ENCODE peak calls at places on chromosomes 3 and 15, in nine cellular contexts. One of them, this sample, is unnamed.

GRCh38 chr15:71275098-71275497 is 159.8 kb downstream of the THSD4 start:
- DNase-seq in SK-N-SH: no peak
- DNase-seq in AG10803: peak; percentile 45
- DNase-seq in PC-9: peak; percentile 48
- DNase-seq in mucosa of descending colon: no peak
- DNase-seq in A549: no peak
- DNase-seq in tibial artery: no peak
- DNase-seq in AG04449: no peak
- DNase-seq in mammary epithelial cell: peak; percentile 62
- DNase-seq in this sample: no peak

GRCh38 chr3:108006077-108006675 is 84.7 kb downstream of the CD47 start:
- DNase-seq in SK-N-SH: peak; percentile 21
- DNase-seq in AG10803: peak; percentile 27
- DNase-seq in PC-9: peak; percentile 86
- DNase-seq in mucosa of descending colon: peak; percentile 88
- DNase-seq in A549: no peak
- DNase-seq in tibial artery: no peak
- DNase-seq in AG04449: no peak
- DNase-seq in mammary epithelial cell: peak; percentile 94
- DNase-seq in this sample: no peak

GRCh38 chr3:45306406-45307008 is 80.4 kb upstream of the TMEM158 start:
- DNase-seq in SK-N-SH: no peak
- DNase-seq in AG10803: no peak
- DNase-seq in PC-9: no peak
- DNase-seq in mucosa of descending colon: no peak
- DNase-seq in A549: no peak
- DNase-seq in tibial artery: no peak
- DNase-seq in AG04449: no peak
- DNase-seq in mammary epithelial cell: no peak
- DNase-seq in this sample: no peak

GRCh38 chr3:184277366-184277765 is 1.5 kb downstream of the ECE2 start:
- DNase-seq in SK-N-SH: no peak
- DNase-seq in AG10803: no peak
- DNase-seq in PC-9: no peak
- DNase-seq in mucosa of descending colon: no peak
- DNase-seq in A549: no peak
- DNase-seq in tibial artery: no peak
- DNase-seq in AG04449: no peak
- DNase-seq in mammary epithelial cell: no peak
- DNase-seq in this sample: no peak

GRCh38 chr3:113264249-113264648 is 52.9 kb downstream of the BOC start:
- DNase-seq in SK-N-SH: no peak
- DNase-seq in AG10803: no peak
- DNase-seq in PC-9: no peak
- DNase-seq in mucosa of descending colon: no peak
- DNase-seq in A549: no peak
- DNase-seq in tibial artery: no peak
- DNase-seq in AG04449: no peak
- DNase-seq in mammary epithelial cell: no peak
- DNase-seq in this sample: no peak

GRCh38 chr15:28037969-28038640 is 61.0 kb downstream of the OCA2 start:
- DNase-seq in SK-N-SH: no peak
- DNase-seq in AG10803: no peak
- DNase-seq in PC-9: no peak
- DNase-seq in mucosa of descending colon: no peak
- DNase-seq in A549: no peak
- DNase-seq in tibial artery: no peak
- DNase-seq in AG04449: no peak
- DNase-seq in mammary epithelial cell: no peak
- DNase-seq in this sample: no peak

GRCh38 chr3:42728668-42729364 is 26.2 kb upstream of the HHATL start:
- DNase-seq in SK-N-SH: no peak
- DNase-seq in AG10803: no peak
- DNase-seq in PC-9: no peak
- DNase-seq in mucosa of descending colon: no peak
- DNase-seq in A549: no peak
- DNase-seq in tibial artery: no peak
- DNase-seq in AG04449: no peak
- DNase-seq in mammary epithelial cell: no peak
- DNase-seq in this sample: peak; percentile 56

GRCh38 chr3:48459331-48459730 is 12.8 kb downstream of the ATRIP start:
- DNase-seq in SK-N-SH: no peak
- DNase-seq in AG10803: no peak
- DNase-seq in PC-9: no peak
- DNase-seq in mucosa of descending colon: no peak
- DNase-seq in A549: no peak
- DNase-seq in tibial artery: no peak
- DNase-seq in AG04449: no peak
- DNase-seq in mammary epithelial cell: peak; percentile 30
- DNase-seq in this sample: no peak

GRCh38 chr3:69999191-70000027 is at the start of gene SAMMSON:
- DNase-seq in SK-N-SH: no peak
- DNase-seq in AG10803: peak; percentile 4
- DNase-seq in PC-9: no peak
- DNase-seq in mucosa of descending colon: no peak
- DNase-seq in A549: no peak
- DNase-seq in tibial artery: no peak
- DNase-seq in AG04449: no peak
- DNase-seq in mammary epithelial cell: no peak
- DNase-seq in this sample: no peak

GRCh38 chr15:51336011-51336410 is 2.4 kb downstream of the CYP19A1 start:
- DNase-seq in SK-N-SH: no peak
- DNase-seq in AG10803: no peak
- DNase-seq in PC-9: no peak
- DNase-seq in mucosa of descending colon: no peak
- DNase-seq in A549: no peak
- DNase-seq in tibial artery: peak; percentile 58
- DNase-seq in AG04449: no peak
- DNase-seq in mammary epithelial cell: no peak
- DNase-seq in this sample: no peak

GRCh38 chr15:80923668-80924067 is 66.0 kb downstream of the MESD start:
- DNase-seq in SK-N-SH: no peak
- DNase-seq in AG10803: no peak
- DNase-seq in PC-9: no peak
- DNase-seq in mucosa of descending colon: no peak
- DNase-seq in A549: no peak
- DNase-seq in tibial artery: no peak
- DNase-seq in AG04449: no peak
- DNase-seq in mammary epithelial cell: peak; percentile 55
- DNase-seq in this sample: no peak

GRCh38 chr3:59862686-59863085 is 812.9 kb upstream of the CFAP20DC start:
- DNase-seq in SK-N-SH: no peak
- DNase-seq in AG10803: peak; percentile 7
- DNase-seq in PC-9: peak; percentile 4
- DNase-seq in mucosa of descending colon: no peak
- DNase-seq in A549: peak; percentile 0
- DNase-seq in tibial artery: no peak
- DNase-seq in AG04449: no peak
- DNase-seq in mammary epithelial cell: peak; percentile 32
- DNase-seq in this sample: no peak

GRCh38 chr3:146664403-146664802 is 59.3 kb upstream of the PLSCR5 start:
- DNase-seq in SK-N-SH: no peak
- DNase-seq in AG10803: no peak
- DNase-seq in PC-9: no peak
- DNase-seq in mucosa of descending colon: no peak
- DNase-seq in A549: no peak
- DNase-seq in tibial artery: no peak
- DNase-seq in AG04449: no peak
- DNase-seq in mammary epithelial cell: no peak
- DNase-seq in this sample: no peak

GRCh38 chr15:82832601-82833209 is 23.3 kb downstream of the WHAMM start:
- DNase-seq in SK-N-SH: no peak
- DNase-seq in AG10803: peak; percentile 87
- DNase-seq in PC-9: peak; percentile 51
- DNase-seq in mucosa of descending colon: no peak
- DNase-seq in A549: peak; percentile 87
- DNase-seq in tibial artery: no peak
- DNase-seq in AG04449: peak; percentile 53
- DNase-seq in mammary epithelial cell: peak; percentile 94
- DNase-seq in this sample: no peak

GRCh38 chr3:148202386-148202785 is 495.3 kb upstream of the AGTR1 start:
- DNase-seq in SK-N-SH: no peak
- DNase-seq in AG10803: no peak
- DNase-seq in PC-9: no peak
- DNase-seq in mucosa of descending colon: no peak
- DNase-seq in A549: no peak
- DNase-seq in tibial artery: no peak
- DNase-seq in AG04449: no peak
- DNase-seq in mammary epithelial cell: no peak
- DNase-seq in this sample: no peak

GRCh38 chr15:40112789-40113188 is 4.1 kb upstream of the BMF start:
- DNase-seq in SK-N-SH: no peak
- DNase-seq in AG10803: no peak
- DNase-seq in PC-9: no peak
- DNase-seq in mucosa of descending colon: no peak
- DNase-seq in A549: no peak
- DNase-seq in tibial artery: no peak
- DNase-seq in AG04449: no peak
- DNase-seq in mammary epithelial cell: no peak
- DNase-seq in this sample: no peak

GRCh38 chr3:136068708-136069107 is 103.2 kb downstream of the PPP2R3A start:
- DNase-seq in SK-N-SH: no peak
- DNase-seq in AG10803: peak; percentile 85
- DNase-seq in PC-9: no peak
- DNase-seq in mucosa of descending colon: no peak
- DNase-seq in A549: no peak
- DNase-seq in tibial artery: no peak
- DNase-seq in AG04449: peak; percentile 45
- DNase-seq in mammary epithelial cell: no peak
- DNase-seq in this sample: no peak

GRCh38 chr3:53881691-53882593 is at the start of gene ACTR8:
- DNase-seq in SK-N-SH: peak; percentile 97
- DNase-seq in AG10803: peak; percentile 77
- DNase-seq in PC-9: peak; percentile 85
- DNase-seq in mucosa of descending colon: peak; percentile 84
- DNase-seq in A549: peak; percentile 52
- DNase-seq in tibial artery: peak; percentile 90
- DNase-seq in AG04449: no peak
- DNase-seq in mammary epithelial cell: peak; percentile 60
- DNase-seq in this sample: peak; percentile 96

GRCh38 chr15:23569513-23569912 is 4.0 kb downstream of the MKRN3 start:
- DNase-seq in SK-N-SH: no peak
- DNase-seq in AG10803: peak; percentile 3
- DNase-seq in PC-9: no peak
- DNase-seq in mucosa of descending colon: no peak
- DNase-seq in A549: no peak
- DNase-seq in tibial artery: no peak
- DNase-seq in AG04449: no peak
- DNase-seq in mammary epithelial cell: no peak
- DNase-seq in this sample: no peak

GRCh38 chr3:42301446-42302175 is 35.6 kb upstream of the CCK start:
- DNase-seq in SK-N-SH: no peak
- DNase-seq in AG10803: no peak
- DNase-seq in PC-9: no peak
- DNase-seq in mucosa of descending colon: no peak
- DNase-seq in A549: no peak
- DNase-seq in tibial artery: no peak
- DNase-seq in AG04449: no peak
- DNase-seq in mammary epithelial cell: no peak
- DNase-seq in this sample: no peak

GRCh38 chr3:184540777-184541681 is 20.6 kb upstream of the EPHB3 start:
- DNase-seq in SK-N-SH: no peak
- DNase-seq in AG10803: no peak
- DNase-seq in PC-9: peak; percentile 90
- DNase-seq in mucosa of descending colon: peak; percentile 94
- DNase-seq in A549: peak; percentile 36
- DNase-seq in tibial artery: no peak
- DNase-seq in AG04449: no peak
- DNase-seq in mammary epithelial cell: peak; percentile 69
- DNase-seq in this sample: peak; percentile 72

GRCh38 chr3:82707035-82707434 is 945.6 kb upstream of the GBE1 start:
- DNase-seq in SK-N-SH: no peak
- DNase-seq in AG10803: no peak
- DNase-seq in PC-9: peak; percentile 7
- DNase-seq in mucosa of descending colon: no peak
- DNase-seq in A549: no peak
- DNase-seq in tibial artery: no peak
- DNase-seq in AG04449: no peak
- DNase-seq in mammary epithelial cell: peak; percentile 5
- DNase-seq in this sample: no peak

GRCh38 chr3:169809230-169809795 is 3.4 kb upstream of the LRRIQ4 start:
- DNase-seq in SK-N-SH: no peak
- DNase-seq in AG10803: no peak
- DNase-seq in PC-9: no peak
- DNase-seq in mucosa of descending colon: no peak
- DNase-seq in A549: no peak
- DNase-seq in tibial artery: no peak
- DNase-seq in AG04449: no peak
- DNase-seq in mammary epithelial cell: no peak
- DNase-seq in this sample: no peak
- TF ChIP-seq CTCF in SK-N-SH: no peak
- TF ChIP-seq CTCF in AG10803: no peak
- TF ChIP-seq CTCF in PC-9: no peak
- TF ChIP-seq CTCF in mucosa of descending colon: no peak
- TF ChIP-seq CTCF in A549: no peak
- TF ChIP-seq CTCF in tibial artery: no peak
- TF ChIP-seq CTCF in AG04449: no peak
- TF ChIP-seq CTCF in mammary epithelial cell: no peak
- TF ChIP-seq CTCF in this sample: no peak

DNA sequence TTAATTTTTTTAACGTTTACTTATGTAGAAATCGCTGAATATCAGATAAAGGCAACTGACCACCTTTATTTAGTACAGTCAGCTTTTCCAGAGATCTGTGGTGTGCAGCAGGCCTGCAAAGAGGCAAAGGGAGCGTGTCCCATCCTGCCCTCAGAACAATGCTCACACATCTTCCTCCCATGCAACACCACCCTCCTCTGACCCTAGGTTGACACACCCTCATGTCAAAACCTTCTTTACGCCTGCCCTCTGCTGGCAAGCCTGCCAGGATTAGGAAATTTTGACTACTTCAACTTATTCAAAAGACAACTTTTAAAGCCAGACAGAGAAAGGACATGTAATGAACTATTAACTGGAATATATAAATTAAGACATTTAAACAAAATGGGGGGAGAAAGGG is 513.7 kb downstream of the FOXP1 start:
- DNase-seq in SK-N-SH: peak; percentile 56
- DNase-seq in AG10803: peak; percentile 45
- DNase-seq in PC-9: peak; percentile 20
- DNase-seq in mucosa of descending colon: peak; percentile 86
- DNase-seq in A549: peak; percentile 57
- DNase-seq in tibial artery: peak; percentile 83
- DNase-seq in AG04449: no peak
- DNase-seq in mammary epithelial cell: peak; percentile 96
- DNase-seq in this sample: no peak
- TF ChIP-seq CTCF in SK-N-SH: peak; percentile 65
- TF ChIP-seq CTCF in AG10803: peak; percentile 44
- TF ChIP-seq CTCF in PC-9: peak; percentile 46
- TF ChIP-seq CTCF in mucosa of descending colon: peak; percentile 31
- TF ChIP-seq CTCF in A549: peak; percentile 65
- TF ChIP-seq CTCF in tibial artery: peak; percentile 46
- TF ChIP-seq CTCF in AG04449: peak; percentile 21
- TF ChIP-seq CTCF in mammary epithelial cell: peak; percentile 81
- TF ChIP-seq CTCF in this sample: peak; percentile 58

GRCh38 chr3:49899815-49900214 is 3.9 kb downstream of the MST1R start:
- DNase-seq in SK-N-SH: peak; percentile 58
- DNase-seq in AG10803: no peak
- DNase-seq in PC-9: no peak
- DNase-seq in mucosa of descending colon: peak; percentile 35
- DNase-seq in A549: no peak
- DNase-seq in tibial artery: no peak
- DNase-seq in AG04449: no peak
- DNase-seq in mammary epithelial cell: no peak
- DNase-seq in this sample: no peak
- TF ChIP-seq CTCF in SK-N-SH: peak; percentile 27
- TF ChIP-seq CTCF in AG10803: peak; percentile 24
- TF ChIP-seq CTCF in PC-9: no peak
- TF ChIP-seq CTCF in mucosa of descending colon: no peak
- TF ChIP-seq CTCF in A549: peak; percentile 8
- TF ChIP-seq CTCF in tibial artery: no peak
- TF ChIP-seq CTCF in AG04449: no peak
- TF ChIP-seq CTCF in mammary epithelial cell: peak; percentile 24
- TF ChIP-seq CTCF in this sample: no peak

GRCh38 chr3:174620138-174620537 is 239.0 kb upstream of the NAALADL2 start:
- DNase-seq in SK-N-SH: no peak
- DNase-seq in AG10803: peak; percentile 19
- DNase-seq in PC-9: no peak
- DNase-seq in mucosa of descending colon: no peak
- DNase-seq in A549: no peak
- DNase-seq in tibial artery: no peak
- DNase-seq in AG04449: no peak
- DNase-seq in mammary epithelial cell: peak; percentile 9
- DNase-seq in this sample: no peak
- TF ChIP-seq CTCF in SK-N-SH: peak; percentile 38
- TF ChIP-seq CTCF in AG10803: peak; percentile 34
- TF ChIP-seq CTCF in PC-9: peak; percentile 65
- TF ChIP-seq CTCF in mucosa of descending colon: no peak
- TF ChIP-seq CTCF in A549: peak; percentile 7
- TF ChIP-seq CTCF in tibial artery: peak; percentile 28
- TF ChIP-seq CTCF in AG04449: no peak
- TF ChIP-seq CTCF in mammary epithelial cell: peak; percentile 46
- TF ChIP-seq CTCF in this sample: peak; percentile 44

This sample was measured in osteocyte.